ENCODE peak calls at places on chromosomes 13 and 19, in six cellular contexts. S, I, Y, H, N and G are unnamed samples.

GRCh38 chr13:98507060-98507797 is 69.7 kb downstream of the STK24 start:
- DNase-seq in Y (peak), H (peak), I (peak), N (peak), S (peak), G (peak)

GRCh38 chr13:98751397-98752110 is 918 bp downstream of the SLC15A1 start:
- DNase-seq in N (peak), H (no peak), S (peak), Y (no peak), I (peak), G (no peak)

GRCh38 chr19:3852614-3853254 is 16.1 kb downstream of the ZFR2 start:
- DNase-seq in N (peak), S (no peak), I (peak), Y (no peak), H (peak), G (no peak)

GRCh38 chr13:24225930-24226329 is 65.4 kb downstream of the SPATA13 start:
- DNase-seq in I (no peak), S (no peak), N (no peak), H (no peak), Y (no peak), G (no peak)

GRCh38 chr19:12796146-12797071 is 5.1 kb downstream of the JUNB start:
- DNase-seq in N (peak), I (peak), S (peak), Y (peak), H (peak), G (peak)

GRCh38 chr19:42488783-42489521 is 39.3 kb downstream of the CEACAM1 start:
- DNase-seq in I (no peak), N (no peak), S (peak), H (no peak), Y (peak), G (no peak)

GRCh38 chr19:35585844-35586243 is at the start of gene PMIS2:
- DNase-seq in S (peak), I (no peak), H (no peak), Y (no peak), N (no peak), G (no peak)

GRCh38 chr19:16585808-16586476 is 13.7 kb upstream of the SLC35E1 start:
- DNase-seq in H (no peak), S (no peak), N (no peak), I (peak), Y (no peak), G (no peak)

GRCh38 chr13:20451397-20451796 is 74.3 kb downstream of the CRYL1 start:
- DNase-seq in H (no peak), I (no peak), N (no peak), S (no peak), Y (no peak), G (no peak)

GRCh38 chr19:54507824-54508223 is 5.2 kb downstream of the LAIR2 start:
- DNase-seq in H (no peak), N (no peak), Y (no peak), S (no peak), I (no peak), G (no peak)

GRCh38 chr13:37682496-37682895 is 83.9 kb upstream of the POSTN start:
- DNase-seq in S (no peak), H (no peak), I (no peak), N (no peak), Y (no peak), G (no peak)

GRCh38 chr13:37685206-37685605 is 86.6 kb upstream of the POSTN start:
- DNase-seq in H (no peak), N (no peak), Y (no peak), I (no peak), S (no peak), G (no peak)

GRCh38 chr13:37679043-37679442 is 80.5 kb upstream of the POSTN start:
- DNase-seq in S (no peak), H (no peak), Y (no peak), N (no peak), I (no peak), G (no peak)

GRCh38 chr13:37680137-37680536 is 81.6 kb upstream of the POSTN start:
- DNase-seq in H (no peak), I (no peak), S (no peak), N (no peak), Y (no peak), G (no peak)

DNA sequence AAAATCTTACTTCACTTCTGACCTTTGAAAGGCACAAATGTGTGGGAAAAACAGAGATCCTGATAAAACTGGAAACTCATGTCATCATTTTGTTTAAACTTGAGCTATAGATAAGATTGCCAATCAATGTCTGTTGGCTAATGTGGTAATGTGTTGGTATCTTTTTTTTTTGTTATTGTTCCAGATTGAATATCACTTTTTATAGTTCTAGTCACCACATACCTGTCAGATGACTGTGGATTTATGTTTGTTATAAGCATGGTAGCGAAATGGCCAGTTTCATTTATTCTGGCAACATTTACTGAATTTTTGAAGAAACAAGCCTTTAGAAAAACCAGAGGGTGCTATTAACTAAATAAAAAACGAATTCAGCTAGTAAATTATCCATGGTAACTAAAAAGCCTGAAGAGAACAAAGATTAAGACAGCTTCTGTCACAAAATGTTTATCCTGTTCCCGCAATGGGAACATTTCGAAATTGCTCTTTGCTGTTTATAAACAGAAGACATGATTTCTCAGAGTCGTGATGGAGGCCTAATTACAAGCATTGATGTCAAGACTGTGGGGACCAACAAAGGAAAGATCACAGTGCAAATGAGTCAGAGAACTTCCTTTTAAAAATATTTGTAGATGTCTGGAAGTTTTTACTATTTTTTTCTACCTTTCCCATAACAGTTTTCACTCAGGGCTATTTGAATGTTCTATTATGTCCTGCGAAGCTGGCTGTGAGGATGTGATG is 82.9 kb upstream of the POSTN start:
- DNase-seq in S (no peak), I (no peak), H (no peak), Y (no peak), N (peak), G (no peak)
- H3K4me3 ChIP-seq in S (no peak), I (no peak), H (no peak), Y (no peak), N (no peak), G (no peak)

GRCh38 chr19:45151821-45152503 is 8.8 kb downstream of the NKPD1 start:
- DNase-seq in N (no peak), H (no peak), Y (no peak), I (no peak), S (peak), G (no peak)
- H3K4me3 ChIP-seq in N (no peak), H (no peak), Y (peak), I (no peak), S (peak), G (peak)

GRCh38 chr13:44574466-44574855 is 1.7 kb downstream of the TSC22D1 start:
- DNase-seq in H (no peak), Y (no peak), N (no peak), I (no peak), S (peak), G (no peak)

GRCh38 chr13:44573790-44574465 is 2.2 kb downstream of the TSC22D1 start:
- DNase-seq in I (no peak), N (peak), H (no peak), S (peak), Y (no peak), G (no peak)

GRCh38 chr13:44575741-44576395 is at the start of gene TSC22D1:
- DNase-seq in S (peak), H (peak), N (peak), Y (no peak), I (peak), G (peak)

GRCh38 chr13:44575035-44575434 is 1.1 kb downstream of the TSC22D1 start:
- DNase-seq in N (no peak), S (no peak), Y (no peak), H (no peak), I (no peak), G (no peak)

GRCh38 chr13:44573071-44573470 is 3.1 kb downstream of the TSC22D1 start:
- DNase-seq in I (no peak), S (peak), H (no peak), N (no peak), Y (no peak), G (no peak)
- H3K4me3 ChIP-seq in I (no peak), S (peak), H (no peak), N (peak), Y (no peak), G (no peak)

DNA sequence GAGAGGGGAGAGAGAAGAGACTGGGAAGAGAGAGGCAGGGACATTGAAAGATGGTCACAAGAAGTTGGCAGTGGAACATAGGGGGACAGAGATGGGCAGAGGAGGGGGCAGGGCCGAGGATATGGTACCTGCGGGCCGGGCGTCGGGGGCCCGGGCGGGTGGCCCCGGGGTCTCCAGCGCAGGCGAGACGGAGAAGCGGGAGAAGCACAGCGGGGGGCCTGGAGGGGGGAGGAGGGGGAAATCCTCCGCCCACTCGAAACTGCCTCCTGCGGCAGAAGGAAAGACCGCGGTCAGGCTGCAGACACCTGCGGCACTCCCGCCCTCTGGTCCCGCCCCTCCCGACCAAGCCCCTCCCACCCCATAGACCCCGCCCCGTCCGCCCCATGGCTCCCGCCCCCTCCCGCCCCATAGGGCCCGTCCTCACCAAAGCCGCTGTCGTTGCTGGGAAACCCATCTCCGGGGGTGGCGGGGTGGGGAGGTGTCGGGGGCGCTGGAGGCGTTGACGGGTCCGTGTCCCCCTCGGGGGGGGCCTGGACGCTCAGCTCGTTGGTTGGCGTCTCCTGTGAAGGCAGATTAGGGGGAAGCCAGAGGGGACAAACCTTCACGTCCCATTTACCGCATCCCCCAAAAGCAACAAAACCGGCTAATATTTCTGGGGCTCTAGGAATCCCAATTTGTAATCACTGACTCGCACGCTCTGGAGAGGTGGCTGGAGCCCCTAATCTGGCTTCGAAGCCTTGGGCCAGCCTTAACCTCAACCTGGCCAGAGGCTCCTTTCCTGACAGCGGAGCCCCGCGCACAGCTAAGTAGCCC is 20.4 kb downstream of the LMTK3 start:
- DNase-seq in I (peak), H (no peak), Y (peak), S (peak), N (no peak), G (peak)
- H3K4me3 ChIP-seq in I (no peak), H (no peak), Y (peak), S (peak), N (no peak), G (no peak)

DNA sequence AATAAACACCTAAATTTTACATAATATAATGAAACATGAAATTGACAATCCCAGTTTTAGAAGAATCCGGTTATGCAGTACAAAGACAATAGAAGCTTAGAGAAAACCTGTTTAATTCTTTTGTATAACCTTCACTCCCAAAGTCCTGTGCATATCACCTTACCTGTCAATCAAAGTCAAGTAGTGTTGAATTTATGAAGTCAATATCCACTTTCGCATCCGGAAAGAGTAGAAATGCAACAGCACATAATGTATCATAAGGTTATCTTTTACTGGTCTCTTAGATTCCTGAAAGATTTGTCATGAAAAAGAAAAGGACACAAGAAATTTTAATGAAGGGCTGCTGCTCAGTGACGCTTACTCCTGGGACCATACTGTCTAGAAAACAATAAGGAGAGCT is 1112.6 kb downstream of the PCDH9 start:
- DNase-seq in H (no peak), S (no peak), Y (no peak), I (no peak), N (no peak), G (no peak)
- H3K4me3 ChIP-seq in H (no peak), S (no peak), Y (no peak), I (no peak), N (no peak), G (no peak)

DNA sequence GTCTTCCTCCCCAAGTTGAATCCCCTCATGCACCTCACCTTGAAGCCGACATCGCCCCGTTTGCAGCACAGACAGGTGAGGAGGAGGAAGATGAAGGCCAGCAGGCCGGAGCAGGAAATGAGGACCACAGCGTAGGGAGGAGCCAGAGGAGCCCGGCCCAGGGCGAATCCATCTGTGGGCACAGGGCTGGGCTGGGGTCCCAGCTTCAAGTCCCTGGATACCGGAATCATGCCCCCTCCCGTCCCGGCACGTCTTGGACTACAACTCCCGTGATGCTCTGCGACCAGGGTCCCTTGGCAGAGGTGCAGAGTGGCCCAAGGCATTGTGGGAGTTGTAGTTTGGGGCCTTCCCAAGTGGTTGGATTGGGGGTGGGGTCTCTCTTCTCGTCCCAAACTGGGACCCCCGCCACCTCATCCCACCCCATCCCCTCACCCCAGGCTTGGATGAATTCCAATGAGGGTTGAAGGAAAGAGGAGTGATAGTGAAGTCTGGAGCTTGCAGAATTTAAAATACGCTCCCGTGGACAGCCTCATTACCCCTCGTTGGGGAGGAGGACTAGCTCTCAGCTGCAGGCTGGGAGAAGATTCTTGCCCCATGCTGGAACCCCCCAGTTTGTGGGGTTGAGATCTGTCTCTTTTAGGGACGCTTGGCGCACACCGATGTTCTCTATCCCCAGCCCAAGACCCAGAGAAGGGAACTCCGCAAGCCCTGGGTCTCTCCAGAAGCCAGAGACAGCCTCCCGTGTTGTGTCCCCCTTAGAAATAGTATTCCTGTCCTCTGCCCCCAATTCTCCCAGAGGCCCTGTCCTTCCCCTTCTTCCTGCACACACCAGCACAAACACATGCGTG is 990 bp downstream of the LMTK3 start:
- DNase-seq in H (peak), Y (peak), I (peak), S (peak), N (peak), G (peak)
- H3K4me3 ChIP-seq in H (no peak), Y (peak), I (no peak), S (peak), N (no peak), G (no peak)